ENCODE peak calls at places on chromosomes 3 and 15, in eight cellular contexts. One of them, this sample, is unnamed.
A peak's percentile ranks its signal among the peaks of the same experiment; 100 is the strongest.

GRCh38 chr3:128274837-128275236 is 121.6 kb downstream of the EEFSEC start:
- DNase-seq in OCI-LY7: no peak
- DNase-seq in neural progenitor cell: no peak
- DNase-seq in HCT116: no peak
- DNase-seq in MM.1S: no peak
- DNase-seq in PC-3: peak; percentile 91
- DNase-seq in hepatocyte: no peak
- DNase-seq in SK-N-SH: no peak
- DNase-seq in this sample: no peak

GRCh38 chr3:30440880-30441279 is 165.5 kb upstream of the TGFBR2 start:
- DNase-seq in OCI-LY7: no peak
- DNase-seq in neural progenitor cell: peak; percentile 10
- DNase-seq in HCT116: no peak
- DNase-seq in MM.1S: no peak
- DNase-seq in PC-3: no peak
- DNase-seq in hepatocyte: no peak
- DNase-seq in SK-N-SH: no peak
- DNase-seq in this sample: peak; percentile 7

GRCh38 chr3:140863481-140864084 is 78.1 kb upstream of the SLC25A36 start:
- DNase-seq in OCI-LY7: peak; percentile 84
- DNase-seq in neural progenitor cell: peak; percentile 82
- DNase-seq in HCT116: peak; percentile 45
- DNase-seq in MM.1S: peak; percentile 70
- DNase-seq in PC-3: peak; percentile 68
- DNase-seq in hepatocyte: peak; percentile 82
- DNase-seq in SK-N-SH: peak; percentile 45
- DNase-seq in this sample: peak; percentile 87

GRCh38 chr3:79490165-79491028 is 277.4 kb downstream of the ROBO1 start:
- DNase-seq in OCI-LY7: no peak
- DNase-seq in neural progenitor cell: peak; percentile 25
- DNase-seq in HCT116: no peak
- DNase-seq in MM.1S: no peak
- DNase-seq in PC-3: no peak
- DNase-seq in hepatocyte: no peak
- DNase-seq in SK-N-SH: no peak
- DNase-seq in this sample: peak; percentile 29

GRCh38 chr15:68315495-68316007 is 38.0 kb downstream of the FEM1B start:
- DNase-seq in OCI-LY7: no peak
- DNase-seq in neural progenitor cell: peak; percentile 62
- DNase-seq in HCT116: no peak
- DNase-seq in MM.1S: no peak
- DNase-seq in PC-3: no peak
- DNase-seq in hepatocyte: no peak
- DNase-seq in SK-N-SH: no peak
- DNase-seq in this sample: peak; percentile 69

GRCh38 chr3:195153121-195153520 is 117.8 kb downstream of the XXYLT1 start:
- DNase-seq in OCI-LY7: no peak
- DNase-seq in neural progenitor cell: peak; percentile 71
- DNase-seq in HCT116: no peak
- DNase-seq in MM.1S: no peak
- DNase-seq in PC-3: no peak
- DNase-seq in hepatocyte: no peak
- DNase-seq in SK-N-SH: peak; percentile 54
- DNase-seq in this sample: peak; percentile 65

GRCh38 chr3:62252614-62253147 is 120.7 kb downstream of the FEZF2 start:
- DNase-seq in OCI-LY7: no peak
- DNase-seq in neural progenitor cell: no peak
- DNase-seq in HCT116: no peak
- DNase-seq in MM.1S: no peak
- DNase-seq in PC-3: no peak
- DNase-seq in hepatocyte: no peak
- DNase-seq in SK-N-SH: no peak
- DNase-seq in this sample: no peak

GRCh38 chr15:37040072-37040742 is 60.1 kb downstream of the MEIS2 start:
- DNase-seq in OCI-LY7: no peak
- DNase-seq in neural progenitor cell: no peak
- DNase-seq in HCT116: no peak
- DNase-seq in MM.1S: no peak
- DNase-seq in PC-3: no peak
- DNase-seq in hepatocyte: no peak
- DNase-seq in SK-N-SH: no peak
- DNase-seq in this sample: no peak

GRCh38 chr15:90942354-90943120 is 7.5 kb downstream of the UNC45A start:
- DNase-seq in OCI-LY7: no peak
- DNase-seq in neural progenitor cell: no peak
- DNase-seq in HCT116: no peak
- DNase-seq in MM.1S: no peak
- DNase-seq in PC-3: no peak
- DNase-seq in hepatocyte: no peak
- DNase-seq in SK-N-SH: no peak
- DNase-seq in this sample: no peak

GRCh38 chr3:71421820-71422566 is 161.5 kb downstream of the FOXP1 start:
- DNase-seq in OCI-LY7: peak; percentile 90
- DNase-seq in neural progenitor cell: no peak
- DNase-seq in HCT116: no peak
- DNase-seq in MM.1S: peak; percentile 90
- DNase-seq in PC-3: no peak
- DNase-seq in hepatocyte: no peak
- DNase-seq in SK-N-SH: no peak
- DNase-seq in this sample: no peak

GRCh38 chr3:171959532-171960044 is 79.8 kb upstream of the FNDC3B start:
- DNase-seq in OCI-LY7: no peak
- DNase-seq in neural progenitor cell: no peak
- DNase-seq in HCT116: no peak
- DNase-seq in MM.1S: no peak
- DNase-seq in PC-3: no peak
- DNase-seq in hepatocyte: peak; percentile 40
- DNase-seq in SK-N-SH: no peak
- DNase-seq in this sample: peak; percentile 19

GRCh38 chr15:99090011-99090699 is 14.7 kb upstream of the SYNM start:
- DNase-seq in OCI-LY7: peak; percentile 82
- DNase-seq in neural progenitor cell: no peak
- DNase-seq in HCT116: no peak
- DNase-seq in MM.1S: peak; percentile 80
- DNase-seq in PC-3: no peak
- DNase-seq in hepatocyte: no peak
- DNase-seq in SK-N-SH: no peak
- DNase-seq in this sample: no peak

GRCh38 chr3:38165722-38166387 is 518 bp downstream of the OXSR1 start:
- DNase-seq in OCI-LY7: peak; percentile 29
- DNase-seq in neural progenitor cell: no peak
- DNase-seq in HCT116: no peak
- DNase-seq in MM.1S: no peak
- DNase-seq in PC-3: peak; percentile 26
- DNase-seq in hepatocyte: peak; percentile 75
- DNase-seq in SK-N-SH: no peak
- DNase-seq in this sample: peak; percentile 58

GRCh38 chr15:94584833-94585244 is 353.5 kb downstream of the MCTP2 start:
- DNase-seq in OCI-LY7: peak; percentile 15
- DNase-seq in neural progenitor cell: no peak
- DNase-seq in HCT116: no peak
- DNase-seq in MM.1S: peak; percentile 63
- DNase-seq in PC-3: no peak
- DNase-seq in hepatocyte: no peak
- DNase-seq in SK-N-SH: no peak
- DNase-seq in this sample: no peak

GRCh38 chr3:115832265-115832664 is 209.0 kb downstream of the GAP43 start:
- DNase-seq in OCI-LY7: no peak
- DNase-seq in neural progenitor cell: peak; percentile 9
- DNase-seq in HCT116: no peak
- DNase-seq in MM.1S: no peak
- DNase-seq in PC-3: no peak
- DNase-seq in hepatocyte: no peak
- DNase-seq in SK-N-SH: no peak
- DNase-seq in this sample: no peak

GRCh38 chr3:172066880-172067778 is 27.8 kb downstream of the FNDC3B start:
- DNase-seq in OCI-LY7: no peak
- DNase-seq in neural progenitor cell: no peak
- DNase-seq in HCT116: no peak
- DNase-seq in MM.1S: no peak
- DNase-seq in PC-3: no peak
- DNase-seq in hepatocyte: no peak
- DNase-seq in SK-N-SH: no peak
- DNase-seq in this sample: no peak

GRCh38 chr15:90592144-90592887 is 62.6 kb downstream of the CRTC3 start:
- DNase-seq in OCI-LY7: no peak
- DNase-seq in neural progenitor cell: no peak
- DNase-seq in HCT116: no peak
- DNase-seq in MM.1S: no peak
- DNase-seq in PC-3: peak; percentile 63
- DNase-seq in hepatocyte: no peak
- DNase-seq in SK-N-SH: no peak
- DNase-seq in this sample: no peak

GRCh38 chr15:100229181-100230163 is 112.3 kb downstream of the ADAMTS17 start:
- DNase-seq in OCI-LY7: no peak
- DNase-seq in neural progenitor cell: no peak
- DNase-seq in HCT116: no peak
- DNase-seq in MM.1S: no peak
- DNase-seq in PC-3: no peak
- DNase-seq in hepatocyte: no peak
- DNase-seq in SK-N-SH: no peak
- DNase-seq in this sample: no peak

GRCh38 chr3:69144631-69145244 is 22.3 kb upstream of the LMOD3 start:
- DNase-seq in OCI-LY7: no peak
- DNase-seq in neural progenitor cell: peak; percentile 62
- DNase-seq in HCT116: no peak
- DNase-seq in MM.1S: no peak
- DNase-seq in PC-3: no peak
- DNase-seq in hepatocyte: no peak
- DNase-seq in SK-N-SH: peak; percentile 10
- DNase-seq in this sample: peak; percentile 83

GRCh38 chr3:189355481-189356201 is 183.9 kb downstream of the TPRG1 start:
- DNase-seq in OCI-LY7: no peak
- DNase-seq in neural progenitor cell: peak; percentile 28
- DNase-seq in HCT116: peak; percentile 67
- DNase-seq in MM.1S: no peak
- DNase-seq in PC-3: peak; percentile 84
- DNase-seq in hepatocyte: peak; percentile 28
- DNase-seq in SK-N-SH: no peak
- DNase-seq in this sample: peak; percentile 44

GRCh38 chr3:64489361-64490044 is 198.3 kb downstream of the ADAMTS9 start:
- DNase-seq in OCI-LY7: no peak
- DNase-seq in neural progenitor cell: peak; percentile 94
- DNase-seq in HCT116: no peak
- DNase-seq in MM.1S: no peak
- DNase-seq in PC-3: no peak
- DNase-seq in hepatocyte: peak; percentile 89
- DNase-seq in SK-N-SH: no peak
- DNase-seq in this sample: peak; percentile 97

GRCh38 chr3:21902956-21903355 is 151.9 kb upstream of the ZNF385D start:
- DNase-seq in OCI-LY7: no peak
- DNase-seq in neural progenitor cell: no peak
- DNase-seq in HCT116: no peak
- DNase-seq in MM.1S: no peak
- DNase-seq in PC-3: peak; percentile 74
- DNase-seq in hepatocyte: no peak
- DNase-seq in SK-N-SH: no peak
- DNase-seq in this sample: no peak

GRCh38 chr3:44418549-44418948 is 58.9 kb downstream of the ZNF445 start:
- DNase-seq in OCI-LY7: no peak
- DNase-seq in neural progenitor cell: peak; percentile 42
- DNase-seq in HCT116: peak; percentile 4
- DNase-seq in MM.1S: no peak
- DNase-seq in PC-3: peak; percentile 10
- DNase-seq in hepatocyte: no peak
- DNase-seq in SK-N-SH: no peak
- DNase-seq in this sample: peak; percentile 67

GRCh38 chr15:25684521-25685215 is 178.5 kb downstream of the ATP10A start:
- DNase-seq in OCI-LY7: no peak
- DNase-seq in neural progenitor cell: no peak
- DNase-seq in HCT116: no peak
- DNase-seq in MM.1S: no peak
- DNase-seq in PC-3: peak; percentile 63
- DNase-seq in hepatocyte: peak; percentile 70
- DNase-seq in SK-N-SH: no peak
- DNase-seq in this sample: no peak

GRCh38 chr3:57091874-57092273 is 31.4 kb downstream of the SPATA12 start:
- DNase-seq in OCI-LY7: no peak
- DNase-seq in neural progenitor cell: no peak
- DNase-seq in HCT116: no peak
- DNase-seq in MM.1S: no peak
- DNase-seq in PC-3: no peak
- DNase-seq in hepatocyte: no peak
- DNase-seq in SK-N-SH: no peak
- DNase-seq in this sample: no peak

GRCh38 chr3:11600501-11601282 is 43.0 kb downstream of the VGLL4 start:
- DNase-seq in OCI-LY7: peak; percentile 19
- DNase-seq in neural progenitor cell: peak; percentile 86
- DNase-seq in HCT116: peak; percentile 61
- DNase-seq in MM.1S: no peak
- DNase-seq in PC-3: peak; percentile 99
- DNase-seq in hepatocyte: peak; percentile 94
- DNase-seq in SK-N-SH: no peak
- DNase-seq in this sample: peak; percentile 72
- TF ChIP-seq EZH2phosphoT487 in OCI-LY7: no peak
- TF ChIP-seq EZH2phosphoT487 in neural progenitor cell: no peak
- TF ChIP-seq EZH2phosphoT487 in HCT116: no peak
- TF ChIP-seq EZH2phosphoT487 in MM.1S: no peak
- TF ChIP-seq EZH2phosphoT487 in PC-3: no peak
- TF ChIP-seq EZH2phosphoT487 in hepatocyte: no peak
- TF ChIP-seq EZH2phosphoT487 in SK-N-SH: no peak
- TF ChIP-seq EZH2phosphoT487 in this sample: no peak

GRCh38 chr3:17810759-17811158 is 68.3 kb upstream of the TBC1D5 start:
- DNase-seq in OCI-LY7: peak; percentile 11
- DNase-seq in neural progenitor cell: no peak
- DNase-seq in HCT116: peak; percentile 13
- DNase-seq in MM.1S: no peak
- DNase-seq in PC-3: peak; percentile 83
- DNase-seq in hepatocyte: no peak
- DNase-seq in SK-N-SH: no peak
- DNase-seq in this sample: peak; percentile 41
- TF ChIP-seq CTCF in OCI-LY7: peak; percentile 57
- TF ChIP-seq CTCF in neural progenitor cell: no peak
- TF ChIP-seq CTCF in HCT116: peak; percentile 28
- TF ChIP-seq CTCF in MM.1S: no peak
- TF ChIP-seq CTCF in PC-3: peak; percentile 68
- TF ChIP-seq CTCF in hepatocyte: peak; percentile 31
- TF ChIP-seq CTCF in SK-N-SH: peak; percentile 54
- TF ChIP-seq CTCF in this sample: peak; percentile 64

GRCh38 chr3:108103971-108104797 is 13.4 kb upstream of the CD47 start:
- DNase-seq in OCI-LY7: no peak
- DNase-seq in neural progenitor cell: no peak
- DNase-seq in HCT116: no peak
- DNase-seq in MM.1S: no peak
- DNase-seq in PC-3: peak; percentile 52
- DNase-seq in hepatocyte: no peak
- DNase-seq in SK-N-SH: no peak
- DNase-seq in this sample: no peak
- TF ChIP-seq EZH2phosphoT487 in OCI-LY7: no peak
- TF ChIP-seq EZH2phosphoT487 in neural progenitor cell: no peak
- TF ChIP-seq EZH2phosphoT487 in HCT116: no peak
- TF ChIP-seq EZH2phosphoT487 in MM.1S: no peak
- TF ChIP-seq EZH2phosphoT487 in PC-3: no peak
- TF ChIP-seq EZH2phosphoT487 in hepatocyte: no peak
- TF ChIP-seq EZH2phosphoT487 in SK-N-SH: no peak
- TF ChIP-seq EZH2phosphoT487 in this sample: no peak

DNA sequence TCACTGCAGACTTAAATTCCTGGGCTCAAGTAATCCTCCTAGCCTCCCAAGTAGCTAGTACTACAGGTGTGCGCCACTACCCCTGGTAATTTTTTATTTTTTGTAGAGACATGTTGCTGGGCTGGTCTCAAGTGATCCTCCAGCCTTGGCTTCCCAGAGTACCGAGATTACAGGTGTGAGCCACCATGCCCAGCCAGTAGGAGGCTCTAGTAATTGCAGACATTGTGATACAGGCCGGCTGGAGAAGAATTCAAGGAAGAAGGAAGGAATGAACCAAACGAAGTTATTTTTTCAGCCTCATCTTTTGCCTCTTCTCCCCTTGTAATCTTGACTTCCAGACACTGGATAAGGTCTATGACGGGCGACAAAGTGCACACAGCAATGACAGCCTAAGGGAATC is 3.2 kb upstream of the PPP4R2 start:
- DNase-seq in OCI-LY7: no peak
- DNase-seq in neural progenitor cell: no peak
- DNase-seq in HCT116: no peak
- DNase-seq in MM.1S: no peak
- DNase-seq in PC-3: peak; percentile 21
- DNase-seq in hepatocyte: no peak
- DNase-seq in SK-N-SH: no peak
- DNase-seq in this sample: peak; percentile 63
- TF ChIP-seq CTCF in OCI-LY7: peak; percentile 37
- TF ChIP-seq CTCF in neural progenitor cell: peak; percentile 15
- TF ChIP-seq CTCF in HCT116: peak; percentile 39
- TF ChIP-seq CTCF in MM.1S: peak; percentile 4
- TF ChIP-seq CTCF in PC-3: peak; percentile 45
- TF ChIP-seq CTCF in hepatocyte: no peak
- TF ChIP-seq CTCF in SK-N-SH: no peak
- TF ChIP-seq CTCF in this sample: peak; percentile 57